ENCODE peak calls at places on chromosomes 2 and 18, in four cellular contexts. G is fibroblast of villous mesenchyme, S is sigmoid colon, D is aorta. H is an unnamed sample.

GRCh38 chr2:110770696-110771425 is 38.5 kb downstream of the ACOXL start:
- DNase-seq in S (no peak), D (no peak), G (peak; percentile 59), H (no peak)

GRCh38 chr18:45291616-45292612 is 323.4 kb upstream of the SLC14A2 start:
- DNase-seq in S (no peak), G (peak; percentile 11), D (no peak), H (no peak)

GRCh38 chr2:16069663-16069932 is 129.2 kb downstream of the MYCN start:
- DNase-seq in G (no peak), S (no peak), D (no peak), H (no peak)

GRCh38 chr2:147634801-147635200 is 210.0 kb upstream of the ACVR2A start:
- DNase-seq in S (no peak), G (no peak), D (no peak), H (no peak)

GRCh38 chr18:74507927-74508326 is 11.8 kb downstream of the CNDP2 start:
- DNase-seq in G (no peak), D (no peak), S (peak; percentile 37), H (no peak)

GRCh38 chr18:6222271-6222670 is 192.4 kb downstream of the L3MBTL4 start:
- DNase-seq in G (no peak), D (no peak), S (no peak), H (no peak)

GRCh38 chr2:39202639-39203369 is 41.0 kb downstream of the CDKL4 start:
- DNase-seq in G (no peak), D (no peak), S (no peak), H (no peak)

GRCh38 chr2:41207578-41207977 is 755.7 kb upstream of the SLC8A1 start:
- DNase-seq in G (no peak), D (no peak), S (no peak), H (no peak)

GRCh38 chr2:69764286-69765058 is 22.5 kb downstream of the ANXA4 start:
- DNase-seq in S (no peak), D (no peak), G (peak; percentile 43), H (no peak)

GRCh38 chr2:202237787-202238233 is 587 bp downstream of the SUMO1 start:
- DNase-seq in G (peak; percentile 63), S (peak; percentile 66), D (no peak), H (peak; percentile 60)

GRCh38 chr2:231000211-231000904 is 4.4 kb downstream of the SPATA3 start:
- DNase-seq in S (peak; percentile 57), G (no peak), D (no peak), H (no peak)

GRCh38 chr2:24492283-24493272 is 1.5 kb downstream of the NCOA1 start:
- DNase-seq in S (no peak), D (no peak), G (peak; percentile 53), H (no peak)

GRCh38 chr2:136741471-136741870 is 23.9 kb upstream of the THSD7B start:
- DNase-seq in G (no peak), S (no peak), D (no peak), H (no peak)

GRCh38 chr18:78774741-78775141 is 204.9 kb upstream of the SALL3 start:
- DNase-seq in G (no peak), D (peak; percentile 62), S (no peak), H (no peak)

GRCh38 chr2:176178807-176179271 is 9.6 kb upstream of the HOXD1 start:
- DNase-seq in D (no peak), S (no peak), G (peak; percentile 33), H (no peak)

GRCh38 chr2:176175729-176176074 is 12.8 kb upstream of the HOXD1 start:
- DNase-seq in S (no peak), D (no peak), G (no peak), H (no peak)

GRCh38 chr2:176176233-176176632 is 12.2 kb upstream of the HOXD1 start:
- DNase-seq in D (no peak), S (no peak), G (no peak), H (no peak)

GRCh38 chr2:176177580-176178270 is 10.7 kb upstream of the HOXD1 start:
- DNase-seq in G (no peak), D (no peak), S (no peak), H (no peak)

DNA sequence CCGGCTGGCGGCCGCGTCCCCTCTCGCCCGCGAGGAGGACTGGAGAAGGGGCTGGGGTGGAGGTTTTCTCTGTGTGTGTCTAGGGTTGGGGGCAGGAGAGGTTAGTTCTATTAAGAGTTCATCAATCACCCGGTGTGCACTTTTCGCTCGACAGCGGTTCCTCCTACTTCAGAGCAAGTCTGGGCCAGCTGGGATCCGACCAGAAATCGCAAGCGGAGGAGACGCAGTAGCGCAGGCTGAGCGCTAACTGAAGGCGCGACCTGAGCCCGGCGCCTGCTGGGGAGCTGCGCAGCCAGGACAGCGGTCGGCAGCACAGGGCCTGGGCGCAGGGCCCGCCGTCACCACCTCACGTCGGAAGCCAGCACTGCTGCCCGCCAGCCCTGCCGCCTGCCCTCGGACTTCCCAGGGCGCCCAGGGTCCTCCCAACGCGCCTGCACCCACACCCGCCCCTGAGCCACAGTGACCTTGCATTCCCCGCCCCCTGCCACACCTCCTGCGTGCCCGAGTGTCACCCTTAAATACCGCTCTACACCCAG is 10.1 kb upstream of the HOXD1 start:
- DNase-seq in G (peak; percentile 31), S (no peak), D (no peak), H (no peak)
- H3K4me3 ChIP-seq in G (peak overlapping the region; percentile 54), S (peak overlapping the region; percentile 22), D (no peak overlapping the region), H (peak overlapping the region; percentile 39)

GRCh38 chr2:101768480-101769077 is 71.1 kb downstream of the MAP4K4 start:
- DNase-seq in G (no peak), D (no peak), S (no peak), H (no peak)

GRCh38 chr2:101766337-101766736 is 68.8 kb downstream of the MAP4K4 start:
- DNase-seq in G (no peak), D (no peak), S (no peak), H (no peak)

GRCh38 chr2:101770672-101771071 is 73.2 kb downstream of the MAP4K4 start:
- DNase-seq in G (peak; percentile 53), S (no peak), D (no peak), H (no peak)

GRCh38 chr2:101763496-101764333 is 66.2 kb downstream of the MAP4K4 start:
- DNase-seq in D (no peak), S (no peak), G (no peak), H (no peak)

GRCh38 chr2:101766871-101767739 is 69.6 kb downstream of the MAP4K4 start:
- DNase-seq in G (peak; percentile 80), D (no peak), S (no peak), H (no peak)
- H3K4me3 ChIP-seq in G (no peak overlapping the region), D (no peak overlapping the region), S (no peak overlapping the region), H (no peak overlapping the region)

DNA sequence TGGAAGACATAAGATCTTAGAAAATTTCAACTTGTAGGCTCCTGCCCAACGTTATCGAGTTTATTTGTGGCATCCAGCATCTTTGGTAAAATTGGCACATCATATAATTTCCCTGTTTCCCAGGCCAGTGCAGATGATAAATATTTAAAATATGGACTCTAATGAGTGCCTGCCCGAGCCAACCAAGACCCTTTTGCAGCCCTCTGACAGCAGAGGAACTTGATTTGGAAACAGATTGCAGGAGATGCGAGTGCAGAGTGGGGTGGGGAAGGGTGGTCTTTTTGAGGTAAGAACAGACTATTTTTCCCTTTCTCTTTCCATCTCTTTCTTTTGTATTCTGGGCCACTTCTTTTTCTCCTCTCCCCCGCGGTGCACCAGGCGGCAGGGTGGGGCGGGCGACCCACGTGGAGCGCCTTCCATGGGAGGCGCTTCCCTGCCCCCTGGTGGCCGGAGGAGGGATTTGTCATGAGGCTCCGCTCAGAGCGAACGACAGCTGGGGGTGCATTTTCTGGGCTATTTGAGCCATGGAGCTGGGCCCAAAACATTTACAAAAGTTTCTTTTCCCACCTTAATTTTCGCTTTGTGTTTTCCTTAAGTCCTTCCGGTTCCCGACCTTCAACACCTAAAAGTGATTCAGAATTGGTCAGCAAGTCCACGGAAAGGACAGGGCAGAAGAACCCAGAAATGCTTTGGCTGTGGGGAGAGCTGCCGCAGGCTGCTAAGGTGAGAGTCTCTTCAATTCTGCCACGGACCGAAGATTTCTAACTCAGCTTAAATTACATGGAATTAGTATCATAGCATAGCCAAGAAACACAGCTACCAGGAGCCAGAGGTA is 32.7 kb downstream of the LPIN1 start:
- DNase-seq in D (peak; percentile 94), S (peak; percentile 87), G (peak; percentile 72), H (no peak)
- H3K4me3 ChIP-seq in D (no peak overlapping the region), S (no peak overlapping the region), G (no peak overlapping the region), H (no peak overlapping the region)

GRCh38 chr2:33603416-33603815 is 4.3 kb upstream of the FAM98A start:
- DNase-seq in G (no peak), S (no peak), D (no peak), H (no peak)
- H3K4me3 ChIP-seq in G (no peak overlapping the region), S (no peak overlapping the region), D (no peak overlapping the region), H (no peak overlapping the region)

GRCh38 chr2:174730530-174731018 is 33.7 kb downstream of the CHRNA1 start:
- DNase-seq in S (no peak), D (no peak), G (no peak), H (no peak)

GRCh38 chr2:174728096-174728495 is 36.2 kb downstream of the CHRNA1 start:
- DNase-seq in D (no peak), G (no peak), S (no peak), H (no peak)

GRCh38 chr2:174729797-174730529 is 34.3 kb downstream of the CHRNA1 start:
- DNase-seq in D (peak; percentile 82), G (peak; percentile 20), S (no peak), H (no peak)
- H3K4me3 ChIP-seq in D (no peak overlapping the region), G (peak overlapping the region; percentile 53), S (peak overlapping the region; percentile 37), H (no peak overlapping the region)

GRCh38 chr2:8607591-8607990 is 74.3 kb upstream of the ID2 start:
- DNase-seq in D (no peak), S (no peak), G (peak; percentile 25), H (no peak)

GRCh38 chr2:8606226-8606625 is 75.6 kb upstream of the ID2 start:
- DNase-seq in D (no peak), G (no peak), S (no peak), H (no peak)

GRCh38 chr2:8608411-8608954 is 73.4 kb upstream of the ID2 start:
- DNase-seq in G (no peak), S (no peak), D (no peak), H (no peak)

GRCh38 chr2:8605350-8606065 is 76.3 kb upstream of the ID2 start:
- DNase-seq in D (no peak), G (peak; percentile 46), S (no peak), H (no peak)

DNA sequence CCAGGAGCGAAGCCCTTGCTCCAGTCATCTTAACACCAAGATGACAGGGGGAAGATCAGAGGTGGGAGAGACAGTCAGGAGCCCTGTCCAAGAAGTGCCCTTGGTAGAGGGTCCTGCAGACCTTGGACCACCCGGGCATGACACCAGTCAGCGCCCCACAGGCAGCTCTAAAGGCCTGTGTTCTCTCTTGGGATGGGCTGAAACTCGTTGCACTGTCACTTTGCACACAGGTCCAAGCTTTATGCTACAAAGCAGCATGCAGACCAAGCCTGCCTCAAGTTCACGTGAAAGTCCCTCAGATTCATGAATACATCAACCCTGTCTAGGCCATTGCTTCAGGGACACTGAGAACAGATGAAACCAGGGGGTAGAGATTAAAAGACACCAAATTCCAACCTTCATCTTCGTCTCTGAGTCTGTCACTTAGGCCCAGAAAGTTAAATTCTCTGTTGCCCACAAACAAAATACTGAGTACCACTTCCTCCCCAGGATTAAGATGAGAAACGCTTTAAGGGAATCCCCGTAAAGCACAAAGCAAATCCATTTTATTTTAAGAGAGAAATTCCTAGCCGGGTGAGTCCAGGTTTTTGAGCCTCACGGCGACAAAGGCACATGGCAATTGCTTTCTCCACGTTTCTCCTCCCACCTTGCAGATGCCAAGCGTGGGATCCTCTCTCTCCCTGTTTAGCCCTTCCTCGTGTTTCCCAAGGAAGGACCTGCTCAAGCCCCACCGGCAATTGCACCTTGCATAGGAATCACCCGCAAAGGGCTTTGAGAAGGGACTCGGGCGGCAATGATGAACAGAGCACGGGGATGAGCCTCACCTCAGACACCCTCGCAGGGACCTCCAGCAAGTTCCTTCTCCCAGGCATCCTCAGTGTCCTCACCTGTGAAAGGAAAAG is 75.0 kb upstream of the ID2 start:
- DNase-seq in G (no peak), D (no peak), S (no peak), H (no peak)
- H3K4me3 ChIP-seq in G (no peak overlapping the region), D (no peak overlapping the region), S (no peak overlapping the region), H (no peak overlapping the region)

H was measured in RWPE2.